ENCODE peak calls at places on chromosome 9, in ten cellular contexts. B is activated naive CD8-positive, alpha-beta T cell treated with anti-CD3 and anti-CD28 coated beads for 36 hours; I is GM12891; O is T1000; P is RPMI7951; U is A172; N is stimulated activated CD4-positive, alpha-beta T cell treated with anti-CD3 and anti-CD28 coated beads, Interleukin-1b, Interleukin-23, amount 100 ng/mL, for 1 hour; F is CD4-positive, alpha-beta T cell; V is RWPE1; Y is EL. M is an unnamed sample.

GRCh38 chr9:125810161-125810560 is 63.0 kb downstream of the PBX3 start:
- DNase-seq in B (no peak), I (no peak), O (no peak), P (no peak), U (no peak), N (no peak), F (no peak), V (no peak), Y (no peak), M (no peak)

GRCh38 chr9:34675874-34676273 is 13.4 kb upstream of the CCL27 start:
- DNase-seq in B (no peak), I (no peak), O (no peak), P (no peak), U (no peak), N (no peak), F (no peak), V (no peak), Y (no peak), M (no peak)

GRCh38 chr9:16154570-16155078 is 601.8 kb downstream of the CCDC171 start:
- DNase-seq in B (peak), I (peak), O (no peak), P (peak), U (no peak), N (no peak), F (no peak), V (no peak), Y (no peak), M (no peak)

GRCh38 chr9:124261787-124262595 is 4.2 kb downstream of the NEK6 start:
- DNase-seq in B (no peak), I (no peak), O (no peak), P (no peak), U (no peak), N (no peak), F (no peak), V (no peak), Y (no peak), M (no peak)

GRCh38 chr9:95023217-95024003 is 294.1 kb downstream of the FANCC start:
- DNase-seq in B (no peak), I (no peak), O (peak), P (peak), U (peak), N (no peak), F (no peak), V (peak), Y (peak), M (no peak)

GRCh38 chr9:38176256-38176655 is 107.2 kb upstream of the SHB start:
- DNase-seq in B (no peak), I (no peak), O (no peak), P (no peak), U (peak), N (no peak), F (no peak), V (no peak), Y (no peak), M (no peak)

GRCh38 chr9:121059998-121060636 is 10.0 kb upstream of the C5 start:
- DNase-seq in B (no peak), I (no peak), O (no peak), P (peak), U (peak), N (no peak), F (no peak), V (peak), Y (peak), M (no peak)

GRCh38 chr9:109699019-109699418 is 81.0 kb upstream of the PALM2AKAP2 start:
- DNase-seq in B (no peak), I (no peak), O (no peak), P (peak), U (peak), N (no peak), F (no peak), V (no peak), Y (peak), M (no peak)

GRCh38 chr9:134483361-134484184 is 157.3 kb downstream of the RXRA start:
- DNase-seq in B (no peak), I (no peak), O (no peak), P (no peak), U (no peak), N (no peak), F (no peak), V (no peak), Y (no peak), M (no peak)

GRCh38 chr9:85514256-85514655 is 227.5 kb downstream of the AGTPBP1 start:
- DNase-seq in B (no peak), I (no peak), O (no peak), P (no peak), U (no peak), N (no peak), F (no peak), V (peak), Y (no peak), M (no peak)

GRCh38 chr9:114287001-114287762 is 35.7 kb upstream of the ORM1 start:
- DNase-seq in B (no peak), I (no peak), O (no peak), P (no peak), U (no peak), N (no peak), F (no peak), V (no peak), Y (no peak), M (no peak)

GRCh38 chr9:134428559-134428958 is 102.3 kb downstream of the RXRA start:
- DNase-seq in B (no peak), I (no peak), O (no peak), P (no peak), U (no peak), N (no peak), F (no peak), V (no peak), Y (no peak), M (no peak)

GRCh38 chr9:121196389-121196788 is 5.3 kb downstream of the RAB14 start:
- DNase-seq in B (no peak), I (no peak), O (no peak), P (no peak), U (no peak), N (no peak), F (no peak), V (no peak), Y (no peak), M (no peak)

GRCh38 chr9:117739620-117740347 is 35.6 kb downstream of the TLR4 start:
- DNase-seq in B (no peak), I (no peak), O (no peak), P (no peak), U (no peak), N (no peak), F (no peak), V (no peak), Y (no peak), M (no peak)

GRCh38 chr9:98008764-98009163 is 25.6 kb downstream of the ANP32B start:
- DNase-seq in B (no peak), I (no peak), O (no peak), P (no peak), U (no peak), N (no peak), F (no peak), V (no peak), Y (no peak), M (no peak)

GRCh38 chr9:88398016-88398415 is 9.8 kb downstream of the SPIN1 start:
- DNase-seq in B (no peak), I (no peak), O (no peak), P (no peak), U (no peak), N (no peak), F (no peak), V (no peak), Y (no peak), M (no peak)

GRCh38 chr9:127049044-127049443 is 73.4 kb downstream of the ANGPTL2 start:
- DNase-seq in B (no peak), I (peak), O (peak), P (peak), U (peak), N (no peak), F (no peak), V (peak), Y (peak), M (no peak)

GRCh38 chr9:17088566-17088965 is 46.3 kb upstream of the CNTLN start:
- DNase-seq in B (no peak), I (no peak), O (no peak), P (no peak), U (no peak), N (no peak), F (no peak), V (no peak), Y (no peak), M (no peak)

GRCh38 chr9:70924380-70924779 is 197.0 kb downstream of the TRPM3 start:
- DNase-seq in B (no peak), I (no peak), O (no peak), P (peak), U (peak), N (no peak), F (no peak), V (peak), Y (peak), M (no peak)

M was measured in activated B cell treated with CpG ODN at 0.5 μM for 24 hours.